ENCODE peak calls at places on chromosome 1, in ten cellular contexts. H is HCT116, W is GM23338, K is upper lobe of left lung, B is stomach, J is breast epithelium, V is esophagus muscularis mucosa, U is K562, Q is sigmoid colon, O is transverse colon. G is an unnamed sample.
A peak's percentile ranks its signal among the peaks of the same experiment; 100 is the strongest.

GRCh38 chr1:8055973-8056372 is 29.9 kb upstream of the ERRFI1 start:
- DNase-seq in H (peak; percentile 70), J (no peak), O (no peak), Q (peak; percentile 38), W (no peak), B (no peak), U (no peak), V (no peak), K (no peak), G (no peak)

GRCh38 chr1:230542054-230542453 is 100.2 kb upstream of the COG2 start:
- DNase-seq in U (peak; percentile 14), O (no peak), Q (no peak), W (no peak), B (no peak), J (no peak), K (no peak), H (no peak), V (peak; percentile 14), G (no peak)

GRCh38 chr1:42929434-42930177 is 29.1 kb downstream of the SLC2A1 start:
- DNase-seq in J (no peak), O (no peak), K (peak; percentile 71), B (no peak), H (no peak), U (no peak), W (no peak), V (no peak), Q (no peak), G (peak; percentile 87)

GRCh38 chr1:197144570-197145325 is 1.7 kb downstream of the ASPM start:
- DNase-seq in Q (no peak), K (no peak), W (no peak), O (no peak), J (no peak), U (peak; percentile 36), H (no peak), V (no peak), B (no peak), G (no peak)

GRCh38 chr1:6359568-6360496 is 33.7 kb downstream of the ACOT7 start:
- DNase-seq in U (peak; percentile 69), O (peak; percentile 89), K (no peak), W (peak; percentile 58), H (no peak), Q (peak; percentile 86), J (no peak), B (peak; percentile 88), V (no peak), G (no peak)

GRCh38 chr1:195745170-195746009 is 862.9 kb downstream of the KCNT2 start:
- DNase-seq in K (no peak), J (no peak), Q (no peak), B (no peak), V (no peak), O (no peak), U (no peak), W (no peak), H (no peak), G (no peak)

GRCh38 chr1:60041783-60042182 is 31.8 kb downstream of the C1orf87 start:
- DNase-seq in B (no peak), U (no peak), H (no peak), Q (no peak), O (no peak), W (peak; percentile 4), V (no peak), J (no peak), K (no peak), G (no peak)

GRCh38 chr1:226654046-226654445 is 85.0 kb downstream of the ITPKB start:
- DNase-seq in J (no peak), H (no peak), K (no peak), B (no peak), O (no peak), U (no peak), Q (no peak), W (peak; percentile 92), V (no peak), G (no peak)

GRCh38 chr1:15938628-15939161 is 37.2 kb downstream of the ZBTB17 start:
- DNase-seq in H (no peak), J (no peak), B (peak; percentile 23), W (no peak), U (no peak), V (no peak), O (no peak), Q (no peak), K (no peak), G (peak; percentile 83)

GRCh38 chr1:15937706-15938168 is 38.2 kb downstream of the ZBTB17 start:
- DNase-seq in W (peak; percentile 70), H (no peak), B (peak; percentile 21), V (no peak), K (no peak), Q (peak; percentile 62), O (no peak), J (no peak), U (no peak), G (no peak)

GRCh38 chr1:15940110-15941043 is 35.5 kb downstream of the ZBTB17 start:
- DNase-seq in B (peak; percentile 9), H (no peak), Q (no peak), O (no peak), W (no peak), V (no peak), J (no peak), U (no peak), K (no peak), G (no peak)

GRCh38 chr1:15941044-15941840 is 34.7 kb downstream of the ZBTB17 start:
- DNase-seq in W (no peak), B (peak; percentile 23), V (no peak), H (no peak), K (peak; percentile 56), Q (peak; percentile 58), U (no peak), O (no peak), J (no peak), G (peak; percentile 82)

DNA sequence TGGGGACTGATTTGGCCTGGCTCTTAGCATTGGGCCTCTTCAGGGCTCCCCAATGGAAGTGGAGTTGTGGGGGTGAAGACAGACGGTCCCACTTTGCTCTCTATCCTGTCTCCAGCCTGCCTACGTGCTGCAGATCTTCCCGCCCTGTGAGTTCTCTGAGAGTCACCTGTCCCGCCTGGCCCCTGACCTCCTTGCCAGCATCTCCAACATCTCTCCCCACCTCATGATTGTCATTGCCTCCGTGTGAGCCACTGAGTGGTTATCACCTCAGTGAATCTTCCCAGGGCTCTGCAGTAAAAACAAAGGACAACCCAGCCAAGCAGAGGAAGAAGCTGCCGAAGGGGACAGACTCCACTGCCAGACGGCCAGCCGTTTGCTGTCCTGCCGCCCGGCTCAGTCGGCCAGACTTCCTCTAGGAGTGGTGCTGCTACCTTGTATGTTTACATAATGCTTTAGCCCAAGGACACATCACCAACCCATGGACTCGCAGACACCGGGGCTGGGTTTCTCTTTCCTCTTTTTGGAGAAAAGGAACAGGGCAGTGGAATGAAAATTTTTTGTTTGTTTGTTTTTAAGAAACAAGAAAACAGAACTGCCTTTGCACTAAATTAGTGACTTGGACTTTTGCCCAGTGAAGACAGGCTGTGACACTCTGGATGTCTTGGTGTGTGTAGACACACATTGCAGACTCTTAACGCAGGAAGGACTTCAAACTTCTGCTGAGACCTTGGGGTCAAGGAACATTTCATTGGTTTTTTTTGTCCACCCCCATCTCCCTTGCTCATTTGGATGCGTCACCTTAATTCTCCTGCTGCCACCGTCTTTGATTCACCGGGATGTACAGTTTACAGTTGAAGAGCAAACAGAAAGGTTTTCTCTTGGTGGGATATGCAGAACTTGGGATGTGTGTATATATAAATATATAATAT is 36.5 kb downstream of the ZBTB17 start:
- DNase-seq in B (peak; percentile 55), Q (peak; percentile 81), U (no peak), H (no peak), W (no peak), O (peak; percentile 48), K (peak; percentile 66), V (no peak), J (peak; percentile 80), G (no peak)
- TF ChIP-seq POLR2AphosphoS5 in B (peak; percentile 20), Q (peak; percentile 34), U (peak; percentile 41), H (no peak), W (no peak), O (no peak), K (peak; percentile 42), V (peak; percentile 60), J (no peak), G (no peak)

DNA sequence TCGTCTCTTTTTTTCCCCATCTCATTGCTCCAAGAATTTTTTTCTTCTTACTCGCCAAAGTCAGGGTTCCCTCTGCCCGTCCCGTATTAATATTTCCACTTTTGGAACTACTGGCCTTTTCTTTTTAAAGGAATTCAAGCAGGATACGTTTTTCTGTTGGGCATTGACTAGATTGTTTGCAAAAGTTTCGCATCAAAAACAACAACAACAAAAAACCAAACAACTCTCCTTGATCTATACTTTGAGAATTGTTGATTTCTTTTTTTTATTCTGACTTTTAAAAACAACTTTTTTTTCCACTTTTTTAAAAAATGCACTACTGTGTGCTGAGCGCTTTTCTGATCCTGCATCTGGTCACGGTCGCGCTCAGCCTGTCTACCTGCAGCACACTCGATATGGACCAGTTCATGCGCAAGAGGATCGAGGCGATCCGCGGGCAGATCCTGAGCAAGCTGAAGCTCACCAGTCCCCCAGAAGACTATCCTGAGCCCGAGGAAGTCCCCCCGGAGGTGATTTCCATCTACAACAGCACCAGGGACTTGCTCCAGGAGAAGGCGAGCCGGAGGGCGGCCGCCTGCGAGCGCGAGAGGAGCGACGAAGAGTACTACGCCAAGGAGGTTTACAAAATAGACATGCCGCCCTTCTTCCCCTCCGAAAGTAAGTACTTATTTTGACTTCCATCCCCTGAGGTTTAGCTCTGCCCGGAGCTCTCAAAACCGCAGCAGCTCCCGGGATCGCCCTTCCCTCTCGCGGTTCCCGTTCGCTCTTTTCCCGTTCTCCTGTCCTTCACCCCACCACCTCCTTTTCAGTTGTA is 1.5 kb downstream of the TGFB2 start:
- DNase-seq in W (peak; percentile 32), V (no peak), J (no peak), K (peak; percentile 86), O (no peak), H (no peak), Q (peak; percentile 78), U (no peak), B (no peak), G (no peak)
- H3K27ac ChIP-seq in W (no peak overlapping the region), V (peak overlapping the region; percentile 88), J (peak overlapping the region; percentile 89), K (peak overlapping the region; percentile 86), O (peak overlapping the region; percentile 88), H (no peak overlapping the region), Q (peak overlapping the region; percentile 87), U (no peak overlapping the region), B (peak overlapping the region; percentile 84), G (peak overlapping the region; percentile 86)

DNA sequence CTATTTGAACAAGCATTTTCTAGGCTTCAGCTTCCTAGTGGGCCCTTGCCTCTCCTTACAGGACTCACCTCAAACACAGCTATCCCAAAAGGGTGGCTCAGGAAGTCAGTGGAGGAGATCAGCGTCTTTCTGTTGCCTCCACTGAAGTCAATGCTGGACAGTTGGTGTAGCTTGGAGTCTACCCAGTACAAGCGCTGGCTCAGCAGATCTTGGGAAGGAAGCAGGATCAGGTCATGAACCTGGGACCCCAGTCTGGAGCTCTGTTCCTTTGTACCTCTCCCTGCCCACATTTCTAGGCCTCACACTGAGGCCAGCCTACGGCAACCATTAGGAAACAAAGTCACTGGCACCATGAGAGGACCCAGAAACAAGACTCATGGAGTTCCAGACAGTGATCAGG is 23.7 kb upstream of the MAGOH start:
- DNase-seq in V (no peak), Q (no peak), O (no peak), J (no peak), W (no peak), B (no peak), H (no peak), K (no peak), U (no peak), G (no peak)
- TF ChIP-seq POLR2AphosphoS5 in V (no peak), Q (no peak), O (no peak), J (no peak), W (no peak), B (no peak), H (no peak), K (no peak), U (no peak), G (no peak)

DNA sequence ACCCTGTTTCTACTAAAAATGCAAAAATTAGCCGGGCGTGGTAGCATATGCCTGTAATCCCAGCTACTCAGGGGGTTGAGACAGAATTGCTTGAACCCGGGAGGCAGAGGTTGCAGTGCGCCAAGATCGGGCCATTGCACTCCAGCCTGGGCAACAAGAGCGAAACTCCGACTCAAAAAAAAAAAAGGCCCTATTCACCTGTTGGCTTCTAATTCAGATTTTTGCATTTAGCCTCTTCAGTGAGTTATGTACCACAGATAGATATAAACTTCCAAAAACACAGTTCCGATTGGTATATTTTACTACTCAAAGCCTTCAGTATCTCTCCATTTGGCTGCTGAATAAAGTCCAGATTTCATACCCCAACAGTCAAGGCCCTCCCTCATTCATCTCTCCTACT is 42.7 kb downstream of the POU2F1 start:
- DNase-seq in H (no peak), U (no peak), B (no peak), V (no peak), K (no peak), Q (no peak), W (no peak), J (no peak), O (no peak), G (no peak)
- H3K27ac ChIP-seq in H (no peak overlapping the region), U (no peak overlapping the region), B (no peak overlapping the region), V (no peak overlapping the region), K (no peak overlapping the region), Q (no peak overlapping the region), W (no peak overlapping the region), J (no peak overlapping the region), O (no peak overlapping the region), G (no peak overlapping the region)

G was measured in vagina.